ENCODE peak calls at places on chromosomes 4 and X, in six cellular contexts. A, M, R, N, O and S are unnamed samples.

GRCh38 chr4:133856736-133857355 is 344.7 kb downstream of the PABPC4L start:
- DNase-seq in A (no peak), M (no peak), R (no peak), N (no peak), O (no peak), S (no peak)

GRCh38 chrX:143664302-143664701 is 28.4 kb upstream of the SLITRK4 start:
- DNase-seq in A (no peak), M (no peak), R (peak), N (no peak), O (no peak), S (no peak)

GRCh38 chr4:54945838-54946237 is 179.6 kb downstream of the KDR start:
- DNase-seq in A (no peak), M (no peak), R (no peak), N (no peak), O (no peak), S (no peak)

GRCh38 chr4:173436866-173437265 is 38.0 kb upstream of the SCRG1 start:
- DNase-seq in A (no peak), M (no peak), R (peak), N (no peak), O (no peak), S (no peak)

GRCh38 chr4:74671074-74671698 is 123.1 kb downstream of the BTC start:
- DNase-seq in A (no peak), M (peak), R (peak), N (no peak), O (no peak), S (peak)

GRCh38 chrX:17323397-17323796 is 51.6 kb upstream of the NHS start:
- DNase-seq in A (no peak), M (no peak), R (no peak), N (no peak), O (no peak), S (no peak)

GRCh38 chrX:109485470-109486340 is 3.8 kb upstream of the GUCY2F start:
- DNase-seq in A (no peak), M (peak), R (peak), N (no peak), O (peak), S (peak)

GRCh38 chr4:25401066-25401465 is 24.0 kb downstream of the ANAPC4 start:
- DNase-seq in A (no peak), M (no peak), R (no peak), N (no peak), O (no peak), S (peak)

GRCh38 chr4:3302164-3302785 is 9.5 kb downstream of the RGS12 start:
- DNase-seq in A (no peak), M (no peak), R (no peak), N (no peak), O (peak), S (no peak)

GRCh38 chr4:55178226-55179005 is 53.0 kb upstream of the KDR start:
- DNase-seq in A (no peak), M (no peak), R (no peak), N (no peak), O (no peak), S (no peak)

GRCh38 chrX:29071525-29071924 is 484.3 kb downstream of the IL1RAPL1 start:
- DNase-seq in A (no peak), M (peak), R (no peak), N (no peak), O (no peak), S (no peak)

GRCh38 chrX:18793601-18794089 is 86.2 kb downstream of the PPEF1 start:
- DNase-seq in A (peak), M (no peak), R (peak), N (no peak), O (no peak), S (no peak)